ENCODE peak calls at places on chromosomes 3 and 15, in four cellular contexts. I, Z, K and A are unnamed samples.

GRCh38 chr15:67219288-67219687 is 35.2 kb downstream of the AAGAB start:
- DNase-seq in K (no peak), I (no peak), Z (no peak), A (no peak)

GRCh38 chr3:2001306-2002108 is 97.2 kb upstream of the CNTN4 start:
- DNase-seq in I (no peak), K (no peak), Z (no peak), A (no peak)

GRCh38 chr3:49018707-49019006 is 277 bp upstream of the DALRD3 start:
- DNase-seq in Z (no peak), I (no peak), K (no peak), A (no peak)

GRCh38 chr3:185781759-185782158 is 43.1 kb downstream of the IGF2BP2 start:
- DNase-seq in I (peak; percentile 62), Z (no peak), K (no peak), A (no peak)

GRCh38 chr15:81480645-81481053 is 106.6 kb upstream of the TMC3 start:
- DNase-seq in I (peak; percentile 90), Z (peak; percentile 29), K (peak; percentile 78), A (peak; percentile 67)

GRCh38 chr3:126355777-126356372 is 1.3 kb downstream of the KLF15 start:
- DNase-seq in K (peak; percentile 93), Z (no peak), I (peak; percentile 92), A (peak; percentile 98)

GRCh38 chr3:127439621-127440020 is 150.9 kb downstream of the TPRA1 start:
- DNase-seq in K (no peak), Z (no peak), I (no peak), A (no peak)

GRCh38 chr15:70778258-70779076 is 15.1 kb upstream of the UACA start:
- DNase-seq in I (peak; percentile 85), K (no peak), Z (peak; percentile 31), A (peak; percentile 77)

GRCh38 chr15:75042730-75043508 is 19.5 kb downstream of the PPCDC start:
- DNase-seq in Z (no peak), I (peak; percentile 47), K (peak; percentile 70), A (peak; percentile 68)

GRCh38 chr3:87236093-87236492 is 9.0 kb downstream of the CHMP2B start:
- DNase-seq in K (peak; percentile 23), Z (no peak), I (no peak), A (no peak)